ENCODE peak calls at places on chromosomes 12 and 14, in five cellular contexts. X is occipital lobe, I is gastrocnemius medialis, A is 8988T, Z is psoas muscle. D is an unnamed sample.

GRCh38 chr14:59454131-59454530 is 11.0 kb downstream of the GPR135 start:
- DNase-seq in X (no peak), I (no peak), A (no peak), Z (no peak), D (no peak)

GRCh38 chr12:89552376-89552775 is 26.5 kb upstream of the POC1B start:
- DNase-seq in X (no peak), I (no peak), A (no peak), Z (no peak), D (no peak)

GRCh38 chr12:15721716-15722115 is 67.5 kb downstream of the EPS8 start:
- DNase-seq in X (no peak), I (no peak), A (no peak), Z (no peak), D (no peak)

GRCh38 chr12:40618621-40619020 is 73.6 kb upstream of the CNTN1 start:
- DNase-seq in X (no peak), I (no peak), A (no peak), Z (no peak), D (no peak)

GRCh38 chr12:18849080-18849479 is 111.2 kb downstream of the CAPZA3 start:
- DNase-seq in X (no peak), I (no peak), A (no peak), Z (no peak), D (no peak)

GRCh38 chr12:66514581-66514980 is 164.3 kb downstream of the GRIP1 start:
- DNase-seq in X (no peak), I (no peak), A (no peak), Z (no peak), D (no peak)

GRCh38 chr12:45703942-45704341 is 25.6 kb upstream of the ARID2 start:
- DNase-seq in X (no peak), I (no peak), A (no peak), Z (no peak), D (no peak)

GRCh38 chr12:19490908-19491307 is 51.6 kb downstream of the AEBP2 start:
- DNase-seq in X (no peak), I (no peak), A (no peak), Z (no peak), D (no peak)

GRCh38 chr12:108255203-108255602 is 83.9 kb downstream of the CMKLR1 start:
- DNase-seq in X (no peak), I (no peak), A (no peak), Z (no peak), D (no peak)

GRCh38 chr12:2332947-2333346 is 280.2 kb downstream of the CACNA1C start:
- DNase-seq in X (no peak), I (no peak), A (no peak), Z (no peak), D (no peak)

GRCh38 chr12:48336066-48336465 is 14.7 kb downstream of the ZNF641 start:
- DNase-seq in X (no peak), I (no peak), A (no peak), Z (no peak), D (no peak)

GRCh38 chr12:25866586-25867378 is 91.7 kb upstream of the RASSF8 start:
- DNase-seq in X (no peak), I (no peak), A (no peak), Z (no peak), D (no peak)

GRCh38 chr12:45725631-45726593 is 3.6 kb upstream of the ARID2 start:
- DNase-seq in X (no peak), I (no peak), A (no peak), Z (no peak), D (no peak)

GRCh38 chr12:108511633-108512540 is 3.2 kb upstream of the FICD start:
- DNase-seq in X (peak; percentile 57), I (peak; percentile 47), A (no peak), Z (peak; percentile 71), D (peak; percentile 50)

GRCh38 chr14:83247925-83248639 is 1714.4 kb upstream of the SEL1L start:
- DNase-seq in X (no peak), I (no peak), A (no peak), Z (no peak), D (no peak)

GRCh38 chr14:24659916-24660570 is 26.1 kb upstream of the GZMB start:
- DNase-seq in X (no peak), I (no peak), A (no peak), Z (no peak), D (no peak)

GRCh38 chr12:94147991-94148840 is at the start of gene PLXNC1:
- DNase-seq in X (peak; percentile 75), I (no peak), A (peak; percentile 86), Z (peak; percentile 77), D (peak; percentile 53)

GRCh38 chr12:7864751-7865150 is 8.0 kb downstream of the SLC2A14 start:
- DNase-seq in X (no peak), I (no peak), A (no peak), Z (no peak), D (no peak)

GRCh38 chr12:58386136-58386535 is 444.8 kb downstream of the ATP23 start:
- DNase-seq in X (no peak), I (no peak), A (no peak), Z (no peak), D (no peak)

GRCh38 chr14:29242755-29243340 is 476.3 kb downstream of the FOXG1 start:
- DNase-seq in X (no peak), I (no peak), A (no peak), Z (no peak), D (no peak)

GRCh38 chr12:124684971-124685688 is 117.7 kb upstream of the NCOR2 start:
- DNase-seq in X (peak; percentile 63), I (no peak), A (no peak), Z (no peak), D (no peak)

GRCh38 chr14:104726600-104727451 is 2.8 kb downstream of the ADSS1 start:
- DNase-seq in X (no peak), I (no peak), A (no peak), Z (no peak), D (no peak)

GRCh38 chr12:116320839-116321238 is 43.3 kb upstream of the MED13L start:
- DNase-seq in X (no peak), I (no peak), A (no peak), Z (no peak), D (no peak)

GRCh38 chr14:68135028-68135427 is 315.4 kb downstream of the RAD51B start:
- DNase-seq in X (no peak), I (no peak), A (no peak), Z (no peak), D (no peak)

D was measured in T-helper 22 cell.